ENCODE peak calls at places on chromosomes 4 and X, in nine cellular contexts. One of them, this sample, is unnamed.
A peak's percentile ranks its signal among the peaks of the same experiment; 100 is the strongest.

GRCh38 chr4:3302786-3303444 is 10.1 kb downstream of the RGS12 start:
- DNase-seq in NCI-H1694 treated with DMSO at 0.1 percent for 48 hours: no peak
- DNase-seq in head of caudate nucleus: no peak
- DNase-seq in NCI-H146: no peak
- DNase-seq in T47D: no peak
- DNase-seq in A549: no peak
- DNase-seq in GM12865: no peak
- DNase-seq in endothelial cell of umbilical vein: no peak
- DNase-seq in NCI-H774: no peak
- DNase-seq in this sample: no peak

GRCh38 chr4:136713140-136713539 is 819.2 kb downstream of the PCDH18 start:
- DNase-seq in NCI-H1694 treated with DMSO at 0.1 percent for 48 hours: no peak
- DNase-seq in head of caudate nucleus: peak; percentile 53
- DNase-seq in NCI-H146: no peak
- DNase-seq in T47D: no peak
- DNase-seq in A549: no peak
- DNase-seq in GM12865: peak; percentile 17
- DNase-seq in endothelial cell of umbilical vein: peak; percentile 58
- DNase-seq in NCI-H774: no peak
- DNase-seq in this sample: no peak

GRCh38 chr4:80035336-80035735 is 37.7 kb downstream of the ANTXR2 start:
- DNase-seq in NCI-H1694 treated with DMSO at 0.1 percent for 48 hours: no peak
- DNase-seq in head of caudate nucleus: no peak
- DNase-seq in NCI-H146: peak; percentile 39
- DNase-seq in T47D: no peak
- DNase-seq in A549: no peak
- DNase-seq in GM12865: peak; percentile 9
- DNase-seq in endothelial cell of umbilical vein: peak; percentile 55
- DNase-seq in NCI-H774: no peak
- DNase-seq in this sample: no peak

GRCh38 chr4:17544205-17544604 is 29.2 kb downstream of the CLRN2 start:
- DNase-seq in NCI-H1694 treated with DMSO at 0.1 percent for 48 hours: no peak
- DNase-seq in head of caudate nucleus: peak; percentile 90
- DNase-seq in NCI-H146: peak; percentile 93
- DNase-seq in T47D: no peak
- DNase-seq in A549: no peak
- DNase-seq in GM12865: peak; percentile 29
- DNase-seq in endothelial cell of umbilical vein: no peak
- DNase-seq in NCI-H774: peak; percentile 84
- DNase-seq in this sample: peak; percentile 88

GRCh38 chr4:1564535-1565375 is 119.4 kb downstream of the FAM53A start:
- DNase-seq in NCI-H1694 treated with DMSO at 0.1 percent for 48 hours: no peak
- DNase-seq in head of caudate nucleus: no peak
- DNase-seq in NCI-H146: no peak
- DNase-seq in T47D: no peak
- DNase-seq in A549: no peak
- DNase-seq in GM12865: no peak
- DNase-seq in endothelial cell of umbilical vein: no peak
- DNase-seq in NCI-H774: no peak
- DNase-seq in this sample: no peak

GRCh38 chr4:21884615-21885014 is 64.0 kb downstream of the KCNIP4 start:
- DNase-seq in NCI-H1694 treated with DMSO at 0.1 percent for 48 hours: no peak
- DNase-seq in head of caudate nucleus: no peak
- DNase-seq in NCI-H146: no peak
- DNase-seq in T47D: no peak
- DNase-seq in A549: no peak
- DNase-seq in GM12865: no peak
- DNase-seq in endothelial cell of umbilical vein: no peak
- DNase-seq in NCI-H774: no peak
- DNase-seq in this sample: no peak

GRCh38 chr4:122896270-122896669 is 26.1 kb downstream of the NUDT6 start:
- DNase-seq in NCI-H1694 treated with DMSO at 0.1 percent for 48 hours: no peak
- DNase-seq in head of caudate nucleus: no peak
- DNase-seq in NCI-H146: no peak
- DNase-seq in T47D: no peak
- DNase-seq in A549: no peak
- DNase-seq in GM12865: no peak
- DNase-seq in endothelial cell of umbilical vein: no peak
- DNase-seq in NCI-H774: no peak
- DNase-seq in this sample: no peak

GRCh38 chr4:140158234-140159030 is 4.4 kb upstream of the MAML3 start:
- DNase-seq in NCI-H1694 treated with DMSO at 0.1 percent for 48 hours: peak; percentile 84
- DNase-seq in head of caudate nucleus: no peak
- DNase-seq in NCI-H146: no peak
- DNase-seq in T47D: no peak
- DNase-seq in A549: no peak
- DNase-seq in GM12865: no peak
- DNase-seq in endothelial cell of umbilical vein: peak; percentile 67
- DNase-seq in NCI-H774: peak; percentile 65
- DNase-seq in this sample: peak; percentile 91

GRCh38 chr4:89254847-89255246 is 52.8 kb downstream of the GPRIN3 start:
- DNase-seq in NCI-H1694 treated with DMSO at 0.1 percent for 48 hours: no peak
- DNase-seq in head of caudate nucleus: no peak
- DNase-seq in NCI-H146: peak; percentile 17
- DNase-seq in T47D: peak; percentile 1
- DNase-seq in A549: peak; percentile 56
- DNase-seq in GM12865: peak; percentile 24
- DNase-seq in endothelial cell of umbilical vein: peak; percentile 29
- DNase-seq in NCI-H774: no peak
- DNase-seq in this sample: no peak

GRCh38 chrX:120791013-120791643 is 84.5 kb downstream of the CT47B1 start:
- DNase-seq in NCI-H1694 treated with DMSO at 0.1 percent for 48 hours: no peak
- DNase-seq in head of caudate nucleus: no peak
- DNase-seq in NCI-H146: no peak
- DNase-seq in T47D: no peak
- DNase-seq in A549: peak; percentile 35
- DNase-seq in GM12865: peak; percentile 0
- DNase-seq in endothelial cell of umbilical vein: peak; percentile 70
- DNase-seq in NCI-H774: no peak
- DNase-seq in this sample: no peak

GRCh38 chrX:103687696-103688191 is 1.2 kb upstream of the MORF4L2 start:
- DNase-seq in NCI-H1694 treated with DMSO at 0.1 percent for 48 hours: peak; percentile 77
- DNase-seq in head of caudate nucleus: peak; percentile 74
- DNase-seq in NCI-H146: peak; percentile 78
- DNase-seq in T47D: no peak
- DNase-seq in A549: peak; percentile 85
- DNase-seq in GM12865: peak; percentile 67
- DNase-seq in endothelial cell of umbilical vein: peak; percentile 79
- DNase-seq in NCI-H774: peak; percentile 49
- DNase-seq in this sample: peak; percentile 64

GRCh38 chrX:110600745-110601310 is 194.8 kb downstream of the CHRDL1 start:
- DNase-seq in NCI-H1694 treated with DMSO at 0.1 percent for 48 hours: no peak
- DNase-seq in head of caudate nucleus: no peak
- DNase-seq in NCI-H146: no peak
- DNase-seq in T47D: no peak
- DNase-seq in A549: no peak
- DNase-seq in GM12865: no peak
- DNase-seq in endothelial cell of umbilical vein: no peak
- DNase-seq in NCI-H774: no peak
- DNase-seq in this sample: no peak

GRCh38 chr4:81651500-81651899 is 179.8 kb upstream of the RASGEF1B start:
- DNase-seq in NCI-H1694 treated with DMSO at 0.1 percent for 48 hours: no peak
- DNase-seq in head of caudate nucleus: no peak
- DNase-seq in NCI-H146: peak; percentile 55
- DNase-seq in T47D: no peak
- DNase-seq in A549: no peak
- DNase-seq in GM12865: no peak
- DNase-seq in endothelial cell of umbilical vein: no peak
- DNase-seq in NCI-H774: no peak
- DNase-seq in this sample: peak; percentile 50

GRCh38 chr4:157075811-157076577 is at the start of gene GLRB:
- DNase-seq in NCI-H1694 treated with DMSO at 0.1 percent for 48 hours: no peak
- DNase-seq in head of caudate nucleus: peak; percentile 48
- DNase-seq in NCI-H146: peak; percentile 66
- DNase-seq in T47D: peak; percentile 64
- DNase-seq in A549: peak; percentile 6
- DNase-seq in GM12865: no peak
- DNase-seq in endothelial cell of umbilical vein: peak; percentile 45
- DNase-seq in NCI-H774: peak; percentile 11
- DNase-seq in this sample: no peak

GRCh38 chr4:6342530-6343293 is 73.1 kb downstream of the WFS1 start:
- DNase-seq in NCI-H1694 treated with DMSO at 0.1 percent for 48 hours: peak; percentile 66
- DNase-seq in head of caudate nucleus: peak; percentile 76
- DNase-seq in NCI-H146: peak; percentile 21
- DNase-seq in T47D: no peak
- DNase-seq in A549: peak; percentile 24
- DNase-seq in GM12865: no peak
- DNase-seq in endothelial cell of umbilical vein: no peak
- DNase-seq in NCI-H774: peak; percentile 10
- DNase-seq in this sample: peak; percentile 77

GRCh38 chrX:13598877-13599276 is 29.5 kb downstream of the EGFL6 start:
- DNase-seq in NCI-H1694 treated with DMSO at 0.1 percent for 48 hours: no peak
- DNase-seq in head of caudate nucleus: no peak
- DNase-seq in NCI-H146: no peak
- DNase-seq in T47D: peak; percentile 21
- DNase-seq in A549: peak; percentile 23
- DNase-seq in GM12865: no peak
- DNase-seq in endothelial cell of umbilical vein: peak; percentile 1
- DNase-seq in NCI-H774: no peak
- DNase-seq in this sample: no peak

GRCh38 chr4:148415500-148415899 is 26.7 kb downstream of the NR3C2 start:
- DNase-seq in NCI-H1694 treated with DMSO at 0.1 percent for 48 hours: no peak
- DNase-seq in head of caudate nucleus: no peak
- DNase-seq in NCI-H146: no peak
- DNase-seq in T47D: no peak
- DNase-seq in A549: peak; percentile 17
- DNase-seq in GM12865: no peak
- DNase-seq in endothelial cell of umbilical vein: peak; percentile 57
- DNase-seq in NCI-H774: no peak
- DNase-seq in this sample: no peak

GRCh38 chr4:23962462-23962861 is 72.6 kb upstream of the PPARGC1A start:
- DNase-seq in NCI-H1694 treated with DMSO at 0.1 percent for 48 hours: no peak
- DNase-seq in head of caudate nucleus: no peak
- DNase-seq in NCI-H146: no peak
- DNase-seq in T47D: no peak
- DNase-seq in A549: no peak
- DNase-seq in GM12865: no peak
- DNase-seq in endothelial cell of umbilical vein: no peak
- DNase-seq in NCI-H774: peak; percentile 15
- DNase-seq in this sample: peak; percentile 18

GRCh38 chrX:19836337-19836736 is 51.1 kb downstream of the SH3KBP1 start:
- DNase-seq in NCI-H1694 treated with DMSO at 0.1 percent for 48 hours: no peak
- DNase-seq in head of caudate nucleus: no peak
- DNase-seq in NCI-H146: no peak
- DNase-seq in T47D: no peak
- DNase-seq in A549: no peak
- DNase-seq in GM12865: peak; percentile 61
- DNase-seq in endothelial cell of umbilical vein: no peak
- DNase-seq in NCI-H774: no peak
- DNase-seq in this sample: no peak

GRCh38 chr4:121711263-121712000 is 14.7 kb upstream of the ANXA5 start:
- DNase-seq in NCI-H1694 treated with DMSO at 0.1 percent for 48 hours: no peak
- DNase-seq in head of caudate nucleus: peak; percentile 36
- DNase-seq in NCI-H146: peak; percentile 16
- DNase-seq in T47D: no peak
- DNase-seq in A549: peak; percentile 74
- DNase-seq in GM12865: peak; percentile 55
- DNase-seq in endothelial cell of umbilical vein: peak; percentile 90
- DNase-seq in NCI-H774: no peak
- DNase-seq in this sample: no peak

GRCh38 chr4:187357861-187358260 is 634.2 kb upstream of the FAT1 start:
- DNase-seq in NCI-H1694 treated with DMSO at 0.1 percent for 48 hours: no peak
- DNase-seq in head of caudate nucleus: no peak
- DNase-seq in NCI-H146: no peak
- DNase-seq in T47D: no peak
- DNase-seq in A549: no peak
- DNase-seq in GM12865: no peak
- DNase-seq in endothelial cell of umbilical vein: no peak
- DNase-seq in NCI-H774: no peak
- DNase-seq in this sample: peak; percentile 87

GRCh38 chrX:120308558-120308957 is 2.7 kb downstream of the TMEM255A start:
- DNase-seq in NCI-H1694 treated with DMSO at 0.1 percent for 48 hours: no peak
- DNase-seq in head of caudate nucleus: no peak
- DNase-seq in NCI-H146: no peak
- DNase-seq in T47D: no peak
- DNase-seq in A549: no peak
- DNase-seq in GM12865: no peak
- DNase-seq in endothelial cell of umbilical vein: no peak
- DNase-seq in NCI-H774: no peak
- DNase-seq in this sample: no peak

GRCh38 chr4:133156096-133156495 is 7.0 kb downstream of the PCDH10 start:
- DNase-seq in NCI-H1694 treated with DMSO at 0.1 percent for 48 hours: no peak
- DNase-seq in head of caudate nucleus: peak; percentile 52
- DNase-seq in NCI-H146: no peak
- DNase-seq in T47D: no peak
- DNase-seq in A549: no peak
- DNase-seq in GM12865: no peak
- DNase-seq in endothelial cell of umbilical vein: peak; percentile 26
- DNase-seq in NCI-H774: no peak
- DNase-seq in this sample: no peak

GRCh38 chrX:48897157-48897620 is 379 bp downstream of the TIMM17B start:
- DNase-seq in NCI-H1694 treated with DMSO at 0.1 percent for 48 hours: peak; percentile 40
- DNase-seq in head of caudate nucleus: peak; percentile 74
- DNase-seq in NCI-H146: peak; percentile 91
- DNase-seq in T47D: peak; percentile 37
- DNase-seq in A549: peak; percentile 90
- DNase-seq in GM12865: peak; percentile 71
- DNase-seq in endothelial cell of umbilical vein: peak; percentile 76
- DNase-seq in NCI-H774: peak; percentile 61
- DNase-seq in this sample: peak; percentile 76

GRCh38 chr4:46656071-46656470 is 253.0 kb downstream of the COX7B2 start:
- DNase-seq in NCI-H1694 treated with DMSO at 0.1 percent for 48 hours: no peak
- DNase-seq in head of caudate nucleus: no peak
- DNase-seq in NCI-H146: no peak
- DNase-seq in T47D: no peak
- DNase-seq in A549: no peak
- DNase-seq in GM12865: no peak
- DNase-seq in endothelial cell of umbilical vein: no peak
- DNase-seq in NCI-H774: no peak
- DNase-seq in this sample: no peak

GRCh38 chr4:14233126-14233525 is 605.6 kb upstream of the BOD1L1 start:
- DNase-seq in NCI-H1694 treated with DMSO at 0.1 percent for 48 hours: no peak
- DNase-seq in head of caudate nucleus: no peak
- DNase-seq in NCI-H146: no peak
- DNase-seq in T47D: no peak
- DNase-seq in A549: no peak
- DNase-seq in GM12865: no peak
- DNase-seq in endothelial cell of umbilical vein: no peak
- DNase-seq in NCI-H774: no peak
- DNase-seq in this sample: no peak

GRCh38 chr4:93451954-93452353 is 376.6 kb upstream of the ATOH1 start:
- DNase-seq in NCI-H1694 treated with DMSO at 0.1 percent for 48 hours: no peak
- DNase-seq in head of caudate nucleus: no peak
- DNase-seq in NCI-H146: no peak
- DNase-seq in T47D: no peak
- DNase-seq in A549: no peak
- DNase-seq in GM12865: no peak
- DNase-seq in endothelial cell of umbilical vein: no peak
- DNase-seq in NCI-H774: no peak
- DNase-seq in this sample: no peak

GRCh38 chrX:75181721-75182120 is 25.6 kb upstream of the ABCB7 start:
- DNase-seq in NCI-H1694 treated with DMSO at 0.1 percent for 48 hours: no peak
- DNase-seq in head of caudate nucleus: no peak
- DNase-seq in NCI-H146: no peak
- DNase-seq in T47D: no peak
- DNase-seq in A549: no peak
- DNase-seq in GM12865: no peak
- DNase-seq in endothelial cell of umbilical vein: no peak
- DNase-seq in NCI-H774: no peak
- DNase-seq in this sample: no peak

GRCh38 chr4:148831945-148832344 is 389.7 kb upstream of the NR3C2 start:
- DNase-seq in NCI-H1694 treated with DMSO at 0.1 percent for 48 hours: no peak
- DNase-seq in head of caudate nucleus: no peak
- DNase-seq in NCI-H146: no peak
- DNase-seq in T47D: no peak
- DNase-seq in A549: peak; percentile 3
- DNase-seq in GM12865: no peak
- DNase-seq in endothelial cell of umbilical vein: peak; percentile 95
- DNase-seq in NCI-H774: no peak
- DNase-seq in this sample: no peak

GRCh38 chr4:44146516-44146915 is 302.1 kb downstream of the KCTD8 start:
- DNase-seq in NCI-H1694 treated with DMSO at 0.1 percent for 48 hours: no peak
- DNase-seq in head of caudate nucleus: no peak
- DNase-seq in NCI-H146: no peak
- DNase-seq in T47D: no peak
- DNase-seq in A549: no peak
- DNase-seq in GM12865: no peak
- DNase-seq in endothelial cell of umbilical vein: no peak
- DNase-seq in NCI-H774: no peak
- DNase-seq in this sample: no peak

GRCh38 chr4:7063362-7063761 is 4.5 kb downstream of the GRPEL1 start:
- DNase-seq in NCI-H1694 treated with DMSO at 0.1 percent for 48 hours: no peak
- DNase-seq in head of caudate nucleus: no peak
- DNase-seq in NCI-H146: no peak
- DNase-seq in T47D: no peak
- DNase-seq in A549: no peak
- DNase-seq in GM12865: no peak
- DNase-seq in endothelial cell of umbilical vein: no peak
- DNase-seq in NCI-H774: no peak
- DNase-seq in this sample: no peak

This sample was measured in NCI-H2029.